ENCODE peak calls at places on chromosomes 12 and 14, in ten cellular contexts. One of them, this sample, is unnamed.

GRCh38 chr12:20268121-20268732 is 100.1 kb upstream of the PDE3A start:
- DNase-seq in nucleus accumbens: no peak
- DNase-seq in thoracic aorta: no peak
- DNase-seq in cardiac fibroblast: peak; percentile 50
- DNase-seq in anterior cingulate cortex: no peak
- DNase-seq in activated T-helper 1 cell treated with anti-CD3 and anti-CD28 coated beads, Interleukin-2, amount 50 U/mL, for 16 hours: no peak
- DNase-seq in NCI-H524: no peak
- DNase-seq in lung microvascular endothelial cell: no peak
- DNase-seq in GM20000: no peak
- DNase-seq in midbrain: no peak
- DNase-seq in this sample: no peak

GRCh38 chr12:103495783-103496456 is at the start of gene C12orf42:
- DNase-seq in nucleus accumbens: no peak
- DNase-seq in thoracic aorta: no peak
- DNase-seq in cardiac fibroblast: peak; percentile 7
- DNase-seq in anterior cingulate cortex: no peak
- DNase-seq in activated T-helper 1 cell treated with anti-CD3 and anti-CD28 coated beads, Interleukin-2, amount 50 U/mL, for 16 hours: no peak
- DNase-seq in NCI-H524: peak; percentile 68
- DNase-seq in lung microvascular endothelial cell: peak; percentile 57
- DNase-seq in GM20000: peak; percentile 71
- DNase-seq in midbrain: peak; percentile 54
- DNase-seq in this sample: no peak

GRCh38 chr12:131491887-131492490 is 218.9 kb upstream of the SFSWAP start:
- DNase-seq in nucleus accumbens: no peak
- DNase-seq in thoracic aorta: no peak
- DNase-seq in cardiac fibroblast: no peak
- DNase-seq in anterior cingulate cortex: no peak
- DNase-seq in activated T-helper 1 cell treated with anti-CD3 and anti-CD28 coated beads, Interleukin-2, amount 50 U/mL, for 16 hours: no peak
- DNase-seq in NCI-H524: no peak
- DNase-seq in lung microvascular endothelial cell: no peak
- DNase-seq in GM20000: no peak
- DNase-seq in midbrain: no peak
- DNase-seq in this sample: peak; percentile 2

GRCh38 chr14:34113051-34113511 is 162.2 kb upstream of the EGLN3 start:
- DNase-seq in nucleus accumbens: no peak
- DNase-seq in thoracic aorta: no peak
- DNase-seq in cardiac fibroblast: peak; percentile 8
- DNase-seq in anterior cingulate cortex: no peak
- DNase-seq in activated T-helper 1 cell treated with anti-CD3 and anti-CD28 coated beads, Interleukin-2, amount 50 U/mL, for 16 hours: no peak
- DNase-seq in NCI-H524: no peak
- DNase-seq in lung microvascular endothelial cell: no peak
- DNase-seq in GM20000: no peak
- DNase-seq in midbrain: no peak
- DNase-seq in this sample: peak; percentile 52

GRCh38 chr12:94813314-94813713 is 163.0 kb upstream of the TMCC3 start:
- DNase-seq in nucleus accumbens: no peak
- DNase-seq in thoracic aorta: no peak
- DNase-seq in cardiac fibroblast: no peak
- DNase-seq in anterior cingulate cortex: no peak
- DNase-seq in activated T-helper 1 cell treated with anti-CD3 and anti-CD28 coated beads, Interleukin-2, amount 50 U/mL, for 16 hours: no peak
- DNase-seq in NCI-H524: peak; percentile 3
- DNase-seq in lung microvascular endothelial cell: peak; percentile 17
- DNase-seq in GM20000: no peak
- DNase-seq in midbrain: no peak
- DNase-seq in this sample: no peak

GRCh38 chr12:95318071-95318545 is 100.5 kb downstream of the VEZT start:
- DNase-seq in nucleus accumbens: no peak
- DNase-seq in thoracic aorta: no peak
- DNase-seq in cardiac fibroblast: peak; percentile 62
- DNase-seq in anterior cingulate cortex: no peak
- DNase-seq in activated T-helper 1 cell treated with anti-CD3 and anti-CD28 coated beads, Interleukin-2, amount 50 U/mL, for 16 hours: no peak
- DNase-seq in NCI-H524: no peak
- DNase-seq in lung microvascular endothelial cell: no peak
- DNase-seq in GM20000: no peak
- DNase-seq in midbrain: no peak
- DNase-seq in this sample: no peak

GRCh38 chr14:88750945-88751344 is 41.8 kb downstream of the EML5 start:
- DNase-seq in nucleus accumbens: no peak
- DNase-seq in thoracic aorta: no peak
- DNase-seq in cardiac fibroblast: no peak
- DNase-seq in anterior cingulate cortex: no peak
- DNase-seq in activated T-helper 1 cell treated with anti-CD3 and anti-CD28 coated beads, Interleukin-2, amount 50 U/mL, for 16 hours: no peak
- DNase-seq in NCI-H524: no peak
- DNase-seq in lung microvascular endothelial cell: no peak
- DNase-seq in GM20000: no peak
- DNase-seq in midbrain: no peak
- DNase-seq in this sample: no peak

GRCh38 chr14:76131071-76131985 is 20.4 kb upstream of the GPATCH2L start:
- DNase-seq in nucleus accumbens: no peak
- DNase-seq in thoracic aorta: no peak
- DNase-seq in cardiac fibroblast: no peak
- DNase-seq in anterior cingulate cortex: no peak
- DNase-seq in activated T-helper 1 cell treated with anti-CD3 and anti-CD28 coated beads, Interleukin-2, amount 50 U/mL, for 16 hours: no peak
- DNase-seq in NCI-H524: no peak
- DNase-seq in lung microvascular endothelial cell: no peak
- DNase-seq in GM20000: no peak
- DNase-seq in midbrain: no peak
- DNase-seq in this sample: no peak

GRCh38 chr14:98172243-98172778 is 1099.7 kb downstream of the BCL11B start:
- DNase-seq in nucleus accumbens: no peak
- DNase-seq in thoracic aorta: no peak
- DNase-seq in cardiac fibroblast: no peak
- DNase-seq in anterior cingulate cortex: no peak
- DNase-seq in activated T-helper 1 cell treated with anti-CD3 and anti-CD28 coated beads, Interleukin-2, amount 50 U/mL, for 16 hours: no peak
- DNase-seq in NCI-H524: no peak
- DNase-seq in lung microvascular endothelial cell: no peak
- DNase-seq in GM20000: no peak
- DNase-seq in midbrain: no peak
- DNase-seq in this sample: no peak

GRCh38 chr12:123436017-123436964 is at the start of gene RILPL2:
- DNase-seq in nucleus accumbens: peak; percentile 16
- DNase-seq in thoracic aorta: peak; percentile 55
- DNase-seq in cardiac fibroblast: peak; percentile 91
- DNase-seq in anterior cingulate cortex: peak; percentile 59
- DNase-seq in activated T-helper 1 cell treated with anti-CD3 and anti-CD28 coated beads, Interleukin-2, amount 50 U/mL, for 16 hours: peak; percentile 82
- DNase-seq in NCI-H524: peak; percentile 56
- DNase-seq in lung microvascular endothelial cell: peak; percentile 85
- DNase-seq in GM20000: peak; percentile 90
- DNase-seq in midbrain: peak; percentile 72
- DNase-seq in this sample: peak; percentile 77

GRCh38 chr14:92645841-92646478 is 102.5 kb downstream of the LGMN start:
- DNase-seq in nucleus accumbens: no peak
- DNase-seq in thoracic aorta: no peak
- DNase-seq in cardiac fibroblast: peak; percentile 86
- DNase-seq in anterior cingulate cortex: no peak
- DNase-seq in activated T-helper 1 cell treated with anti-CD3 and anti-CD28 coated beads, Interleukin-2, amount 50 U/mL, for 16 hours: no peak
- DNase-seq in NCI-H524: no peak
- DNase-seq in lung microvascular endothelial cell: no peak
- DNase-seq in GM20000: no peak
- DNase-seq in midbrain: no peak
- DNase-seq in this sample: no peak